ENCODE peak calls at places on chromosomes 6 and 20, in four cellular contexts. H, Z, A and K are unnamed samples.

GRCh38 chr6:18387061-18387721 is at the start of gene RNF144B:
- DNase-seq in H (peak; percentile 56), Z (peak; percentile 87), A (peak; percentile 95), K (peak; percentile 80)

GRCh38 chr6:37052027-37052628 is 46.7 kb downstream of the FGD2 start:
- DNase-seq in H (no peak), Z (peak; percentile 73), A (no peak), K (no peak)

GRCh38 chr6:17928514-17929430 is 58.7 kb downstream of the KIF13A start:
- DNase-seq in H (peak; percentile 59), Z (no peak), A (peak; percentile 30), K (no peak)

GRCh38 chr6:35359744-35360348 is 17.5 kb downstream of the PPARD start:
- DNase-seq in H (peak; percentile 72), Z (peak; percentile 20), A (no peak), K (no peak)

GRCh38 chr20:43755851-43756250 is 29.0 kb upstream of the GTSF1L start:
- DNase-seq in H (peak; percentile 57), Z (no peak), A (no peak), K (no peak)

GRCh38 chr6:2863901-2864300 is 22.2 kb upstream of the SERPINB1 start:
- DNase-seq in H (no peak), Z (no peak), A (no peak), K (no peak)

GRCh38 chr20:18688676-18689075 is 100.8 kb downstream of the DTD1 start:
- DNase-seq in H (no peak), Z (no peak), A (no peak), K (no peak)

GRCh38 chr6:30744054-30744805 is at the start of gene IER3:
- DNase-seq in H (peak; percentile 90), Z (peak; percentile 88), A (peak; percentile 95), K (peak; percentile 99)

GRCh38 chr6:29725981-29726380 is 2.7 kb downstream of the HLA-F start:
- DNase-seq in H (no peak), Z (no peak), A (no peak), K (no peak)

GRCh38 chr6:48069280-48069679 is 41.7 kb downstream of the PTCHD4 start:
- DNase-seq in H (peak; percentile 31), Z (peak; percentile 44), A (no peak), K (no peak)

GRCh38 chr20:24443436-24443835 is 26.0 kb upstream of the SYNDIG1 start:
- DNase-seq in H (no peak), Z (peak; percentile 30), A (no peak), K (no peak)

GRCh38 chr6:137241481-137242011 is 22.4 kb upstream of the IFNGR1 start:
- DNase-seq in H (peak; percentile 60), Z (no peak), A (peak; percentile 65), K (no peak)

GRCh38 chr6:21022343-21023107 is 488.3 kb downstream of the CDKAL1 start:
- DNase-seq in H (peak; percentile 78), Z (peak; percentile 60), A (peak; percentile 96), K (peak; percentile 84)

GRCh38 chr20:23289249-23289648 is 61.3 kb upstream of the NXT1 start:
- DNase-seq in H (no peak), Z (no peak), A (no peak), K (no peak)

GRCh38 chr20:53578492-53579222 is 15.0 kb downstream of the ZNF217 start:
- DNase-seq in H (peak; percentile 95), Z (peak; percentile 90), A (peak; percentile 75), K (no peak)

GRCh38 chr20:5741089-5741488 is 9.1 kb upstream of the SHLD1 start:
- DNase-seq in H (peak; percentile 57), Z (no peak), A (no peak), K (no peak)

GRCh38 chr6:84546427-84546914 is 217.9 kb downstream of the TBX18 start:
- DNase-seq in H (peak; percentile 16), Z (peak; percentile 18), A (no peak), K (no peak)

GRCh38 chr6:159043236-159043635 is 1.6 kb downstream of the TAGAP start:
- DNase-seq in H (no peak), Z (no peak), A (no peak), K (no peak)

GRCh38 chr6:149032599-149033405 is 284.7 kb upstream of the TAB2 start:
- DNase-seq in H (peak; percentile 86), Z (no peak), A (peak; percentile 87), K (no peak)

GRCh38 chr6:158894192-158894591 is 75.0 kb upstream of the EZR start:
- DNase-seq in H (peak; percentile 78), Z (peak; percentile 59), A (peak; percentile 89), K (peak; percentile 94)

GRCh38 chr6:19911223-19911622 is 74.1 kb downstream of the ID4 start:
- DNase-seq in H (no peak), Z (no peak), A (no peak), K (no peak)

GRCh38 chr6:36793913-36794703 is 45.1 kb downstream of the CPNE5 start:
- DNase-seq in H (no peak), Z (peak; percentile 47), A (no peak), K (no peak)

GRCh38 chr6:167779993-167780655 is 46.6 kb upstream of the AFDN start:
- DNase-seq in H (no peak), Z (no peak), A (no peak), K (no peak)

GRCh38 chr6:167856999-167857660 is 30.4 kb downstream of the AFDN start:
- DNase-seq in H (peak; percentile 60), Z (no peak), A (peak; percentile 68), K (no peak)

GRCh38 chr6:5950448-5950847 is 56.3 kb downstream of the NRN1 start:
- DNase-seq in H (no peak), Z (peak; percentile 41), A (no peak), K (no peak)

GRCh38 chr20:11301699-11302098 is 616.0 kb upstream of the BTBD3 start:
- DNase-seq in H (no peak), Z (peak; percentile 6), A (no peak), K (no peak)

GRCh38 chr6:13613029-13613594 is 2.0 kb upstream of the NOL7 start:
- DNase-seq in H (no peak), Z (no peak), A (no peak), K (no peak)

GRCh38 chr6:40912158-40912946 is 126.7 kb downstream of the UNC5CL start:
- DNase-seq in H (peak; percentile 23), Z (peak; percentile 51), A (peak; percentile 87), K (peak; percentile 68)

GRCh38 chr20:1844723-1845523 is 50.3 kb upstream of the SIRPA start:
- DNase-seq in H (peak; percentile 85), Z (no peak), A (no peak), K (no peak)

GRCh38 chr20:10634683-10635411 is 39.0 kb downstream of the JAG1 start:
- DNase-seq in H (peak; percentile 82), Z (no peak), A (no peak), K (no peak)

GRCh38 chr20:46255440-46256104 is 52.7 kb downstream of the CDH22 start:
- DNase-seq in H (no peak), Z (no peak), A (peak; percentile 89), K (peak; percentile 87)

GRCh38 chr20:11140359-11140758 is 466.6 kb upstream of the JAG1 start:
- DNase-seq in H (peak; percentile 72), Z (no peak), A (peak; percentile 98), K (peak; percentile 94)

GRCh38 chr6:119661078-119661477 is 311.5 kb upstream of the MAN1A1 start:
- DNase-seq in H (no peak), Z (no peak), A (no peak), K (no peak)

GRCh38 chr6:101085327-101085726 is 204.2 kb upstream of the ASCC3 start:
- DNase-seq in H (no peak), Z (peak; percentile 18), A (no peak), K (no peak)

DNA sequence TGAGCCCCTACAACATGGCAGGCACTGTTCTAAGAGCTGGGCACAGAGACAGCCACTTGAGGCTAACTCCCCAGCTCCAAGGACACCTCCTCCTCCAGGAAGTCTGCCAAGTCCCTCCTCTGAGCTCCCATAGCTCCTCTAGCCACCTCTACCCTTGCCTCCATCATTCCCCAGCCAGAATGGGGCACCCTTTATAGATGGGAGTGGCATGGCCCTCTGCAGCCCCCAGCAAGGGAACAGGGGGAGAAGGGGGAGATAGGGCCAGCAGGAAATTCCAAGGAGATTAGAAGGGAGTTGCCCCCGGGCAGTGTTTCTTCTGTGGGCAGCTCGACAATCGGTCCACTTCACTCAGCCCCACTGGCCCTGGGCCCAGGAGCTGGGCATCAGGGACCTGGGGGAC is 19.7 kb upstream of the TLDC2 start:
- DNase-seq in H (peak; percentile 33), Z (no peak), A (no peak), K (no peak)
- H3K9ac ChIP-seq in H (no peak overlapping the region), Z (no peak overlapping the region), A (no peak overlapping the region), K (no peak overlapping the region)

DNA sequence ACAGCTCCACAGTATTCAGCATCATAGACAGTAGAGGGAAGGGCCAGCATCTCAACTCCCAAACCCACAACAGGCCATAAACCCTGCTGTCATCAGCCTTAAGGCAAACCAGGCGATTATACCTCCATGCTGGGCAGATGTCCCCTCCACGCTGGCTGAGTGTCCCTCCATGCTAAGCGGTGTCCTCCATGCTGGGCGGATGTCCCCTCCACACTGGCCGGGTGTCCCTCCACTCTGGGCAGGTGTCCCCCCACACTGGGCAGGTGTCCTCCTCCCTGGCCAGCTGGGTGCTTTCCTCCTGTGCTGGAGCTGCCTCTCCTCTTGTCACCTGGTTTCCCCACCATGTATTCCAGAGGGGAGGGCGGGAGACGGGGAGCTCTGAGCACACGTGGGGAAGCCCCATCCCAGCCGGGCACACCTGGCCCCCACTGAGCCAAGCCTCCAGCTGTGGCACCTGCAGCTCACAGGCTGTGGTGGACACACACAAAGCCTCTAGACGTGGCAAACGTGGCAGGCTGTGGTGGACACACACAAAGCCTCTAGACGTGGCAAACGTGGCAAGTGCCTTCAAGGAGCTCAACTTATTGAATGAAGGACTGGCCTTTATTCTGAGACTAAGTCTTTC is 197.1 kb downstream of the TAF4 start:
- DNase-seq in H (no peak), Z (no peak), A (no peak), K (no peak)
- TF ChIP-seq EZH2 in H (no peak), Z (no peak), A (no peak), K (no peak)

DNA sequence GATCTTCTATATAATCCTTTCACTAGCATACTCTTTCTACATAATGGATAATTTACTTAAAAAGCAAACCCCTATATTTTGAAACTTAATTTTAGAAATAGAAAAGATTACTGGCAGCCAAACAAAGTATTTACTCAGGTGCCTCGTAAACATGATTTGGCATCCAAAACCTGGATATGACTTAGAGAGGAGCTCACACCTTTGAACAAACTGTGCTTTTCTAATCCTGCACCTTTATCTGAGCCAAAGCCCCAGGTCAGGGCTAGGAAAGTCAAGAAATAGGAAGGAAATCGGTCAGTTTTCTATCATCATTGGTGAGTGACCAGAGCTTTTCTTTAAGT is 170.9 kb downstream of the PHF3 start:
- DNase-seq in H (no peak), Z (no peak), A (no peak), K (no peak)
- H3K4me2 ChIP-seq in H (peak overlapping the region; percentile 48), Z (no peak overlapping the region), A (peak overlapping the region; percentile 65), K (peak overlapping the region; percentile 83)

DNA sequence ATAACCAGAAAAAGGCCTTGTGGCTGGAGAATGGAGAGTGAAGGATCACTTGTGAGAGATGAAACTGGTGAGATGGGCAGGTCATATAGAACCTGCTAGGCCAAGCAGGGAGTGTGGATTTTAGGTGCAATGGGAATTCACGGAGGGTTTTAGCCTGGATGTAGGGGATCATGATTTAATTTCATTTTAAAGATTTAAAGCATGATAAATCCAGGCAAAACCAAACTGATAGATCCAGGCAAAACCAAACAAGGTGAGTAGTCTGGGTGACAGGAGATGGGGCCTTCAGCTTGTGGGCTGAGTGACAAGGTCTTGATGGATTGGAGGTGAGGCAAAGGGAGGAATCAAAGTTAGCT is 1.5 kb upstream of the PLCG1 start:
- DNase-seq in H (no peak), Z (no peak), A (no peak), K (no peak)
- H3K9ac ChIP-seq in H (no peak overlapping the region), Z (no peak overlapping the region), A (no peak overlapping the region), K (no peak overlapping the region)